ENCODE peak calls at places on chromosomes 13 and 19, in four cellular contexts. One of them, this sample, is unnamed.

GRCh38 chr13:25468330-25469178 is 96.8 kb downstream of the ATP8A2 start:
- DNase-seq in suprapubic skin: no peak
- DNase-seq in IMR-90: no peak
- DNase-seq in sigmoid colon: no peak
- DNase-seq in this sample: no peak

GRCh38 chr19:8451885-8452284 is 7.1 kb downstream of the HNRNPM start:
- DNase-seq in suprapubic skin: no peak
- DNase-seq in IMR-90: peak
- DNase-seq in sigmoid colon: peak
- DNase-seq in this sample: peak

GRCh38 chr19:49113762-49114629 is at the start of gene LIN7B:
- DNase-seq in suprapubic skin: no peak
- DNase-seq in IMR-90: peak
- DNase-seq in sigmoid colon: peak
- DNase-seq in this sample: peak

GRCh38 chr19:44847144-44848035 is 1.3 kb downstream of the NECTIN2 start:
- DNase-seq in suprapubic skin: peak
- DNase-seq in IMR-90: peak
- DNase-seq in sigmoid colon: peak
- DNase-seq in this sample: peak

GRCh38 chr13:94646904-94647303 is 45.2 kb downstream of the GPR180 start:
- DNase-seq in suprapubic skin: no peak
- DNase-seq in IMR-90: no peak
- DNase-seq in sigmoid colon: no peak
- DNase-seq in this sample: no peak

GRCh38 chr13:23069571-23069970 is 111.2 kb upstream of the SGCG start:
- DNase-seq in suprapubic skin: no peak
- DNase-seq in IMR-90: peak
- DNase-seq in sigmoid colon: no peak
- DNase-seq in this sample: peak

GRCh38 chr19:15337202-15337601 is 4.9 kb upstream of the BRD4 start:
- DNase-seq in suprapubic skin: no peak
- DNase-seq in IMR-90: peak
- DNase-seq in sigmoid colon: no peak
- DNase-seq in this sample: peak

GRCh38 chr13:22201395-22201794 is 530.5 kb downstream of the FGF9 start:
- DNase-seq in suprapubic skin: no peak
- DNase-seq in IMR-90: no peak
- DNase-seq in sigmoid colon: no peak
- DNase-seq in this sample: no peak

GRCh38 chr19:391726-392374 is 17.1 kb downstream of the C2CD4C start:
- DNase-seq in suprapubic skin: no peak
- DNase-seq in IMR-90: no peak
- DNase-seq in sigmoid colon: no peak
- DNase-seq in this sample: no peak

GRCh38 chr19:757811-758668 is 7.1 kb downstream of the MISP start:
- DNase-seq in suprapubic skin: no peak
- DNase-seq in IMR-90: no peak
- DNase-seq in sigmoid colon: no peak
- DNase-seq in this sample: no peak

GRCh38 chr19:10491472-10492047 is 11.6 kb downstream of the KEAP1 start:
- DNase-seq in suprapubic skin: no peak
- DNase-seq in IMR-90: no peak
- DNase-seq in sigmoid colon: no peak
- DNase-seq in this sample: no peak

GRCh38 chr13:76790519-76791289 is 95.5 kb downstream of the KCTD12 start:
- DNase-seq in suprapubic skin: no peak
- DNase-seq in IMR-90: no peak
- DNase-seq in sigmoid colon: no peak
- DNase-seq in this sample: peak

GRCh38 chr19:44764975-44765948 is 12.4 kb upstream of the CBLC start:
- DNase-seq in suprapubic skin: no peak
- DNase-seq in IMR-90: no peak
- DNase-seq in sigmoid colon: peak
- DNase-seq in this sample: no peak

GRCh38 chr19:39568604-39569003 is 28.6 kb upstream of the EID2 start:
- DNase-seq in suprapubic skin: no peak
- DNase-seq in IMR-90: no peak
- DNase-seq in sigmoid colon: no peak
- DNase-seq in this sample: peak

GRCh38 chr19:52532480-52532879 is 5.0 kb downstream of the ZNF808 start:
- DNase-seq in suprapubic skin: no peak
- DNase-seq in IMR-90: no peak
- DNase-seq in sigmoid colon: no peak
- DNase-seq in this sample: no peak

GRCh38 chr19:52541608-52542007 is 14.1 kb downstream of the ZNF808 start:
- DNase-seq in suprapubic skin: no peak
- DNase-seq in IMR-90: no peak
- DNase-seq in sigmoid colon: no peak
- DNase-seq in this sample: no peak

GRCh38 chr19:52533901-52534300 is 6.4 kb downstream of the ZNF808 start:
- DNase-seq in suprapubic skin: no peak
- DNase-seq in IMR-90: no peak
- DNase-seq in sigmoid colon: no peak
- DNase-seq in this sample: no peak

GRCh38 chr19:52535831-52536800 is 8.6 kb downstream of the ZNF808 start:
- DNase-seq in suprapubic skin: peak
- DNase-seq in IMR-90: peak
- DNase-seq in sigmoid colon: peak
- DNase-seq in this sample: peak
- TF ChIP-seq CTCF in suprapubic skin: no peak
- TF ChIP-seq CTCF in IMR-90: no peak
- TF ChIP-seq CTCF in sigmoid colon: no peak
- TF ChIP-seq CTCF in this sample: no peak

DNA sequence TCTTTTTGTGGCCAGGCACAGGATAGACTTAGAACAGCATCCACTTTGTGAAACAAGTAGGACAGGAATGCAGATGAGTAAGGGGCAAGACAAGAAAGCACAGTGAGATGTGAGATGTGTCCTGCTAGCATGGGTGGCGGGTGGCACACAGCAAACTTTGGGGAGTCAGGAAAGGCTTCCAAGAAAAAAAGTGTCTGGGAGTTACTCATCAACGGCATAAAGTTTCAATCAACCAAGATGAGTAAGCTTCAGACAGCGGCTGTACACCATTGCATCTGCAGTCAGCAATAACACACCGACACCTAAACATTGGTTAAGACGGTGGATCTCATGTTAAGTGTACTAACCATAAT is 84.6 kb upstream of the IRS2 start:
- DNase-seq in suprapubic skin: no peak
- DNase-seq in IMR-90: peak
- DNase-seq in sigmoid colon: no peak
- DNase-seq in this sample: peak
- TF ChIP-seq CTCF in suprapubic skin: no peak
- TF ChIP-seq CTCF in IMR-90: no peak
- TF ChIP-seq CTCF in sigmoid colon: no peak
- TF ChIP-seq CTCF in this sample: no peak

DNA sequence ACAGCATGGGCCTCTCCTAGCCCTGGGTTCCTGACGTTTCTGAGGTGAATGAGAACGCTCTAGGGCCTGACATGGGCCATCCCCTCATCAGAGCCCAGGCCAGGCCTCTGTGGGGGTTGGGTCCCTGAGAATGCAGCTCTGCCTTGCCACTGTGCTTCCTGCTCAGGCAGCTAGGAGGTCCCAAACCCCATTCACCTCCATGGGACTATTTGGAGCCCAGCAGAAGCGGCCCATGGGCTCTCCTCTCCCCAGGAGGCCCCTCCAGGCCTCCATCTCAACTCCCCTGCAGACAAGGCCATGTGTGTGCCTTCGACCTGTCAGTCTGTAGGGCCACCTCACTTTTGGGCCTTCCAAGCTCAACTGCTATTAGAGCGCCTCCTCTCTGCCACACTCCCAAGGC is 36.9 kb downstream of the ELL start:
- DNase-seq in suprapubic skin: no peak
- DNase-seq in IMR-90: no peak
- DNase-seq in sigmoid colon: no peak
- DNase-seq in this sample: no peak
- TF ChIP-seq CTCF in suprapubic skin: no peak
- TF ChIP-seq CTCF in IMR-90: no peak
- TF ChIP-seq CTCF in sigmoid colon: no peak
- TF ChIP-seq CTCF in this sample: no peak

GRCh38 chr13:60135344-60135743 is 28.4 kb downstream of the DIAPH3 start:
- DNase-seq in suprapubic skin: no peak
- DNase-seq in IMR-90: no peak
- DNase-seq in sigmoid colon: no peak
- DNase-seq in this sample: no peak

GRCh38 chr13:60137911-60138570 is 25.7 kb downstream of the DIAPH3 start:
- DNase-seq in suprapubic skin: no peak
- DNase-seq in IMR-90: no peak
- DNase-seq in sigmoid colon: no peak
- DNase-seq in this sample: no peak

GRCh38 chr13:60138674-60139073 is 25.1 kb downstream of the DIAPH3 start:
- DNase-seq in suprapubic skin: no peak
- DNase-seq in IMR-90: no peak
- DNase-seq in sigmoid colon: no peak
- DNase-seq in this sample: no peak

GRCh38 chr13:60139272-60139671 is 24.5 kb downstream of the DIAPH3 start:
- DNase-seq in suprapubic skin: no peak
- DNase-seq in IMR-90: peak
- DNase-seq in sigmoid colon: no peak
- DNase-seq in this sample: peak

DNA sequence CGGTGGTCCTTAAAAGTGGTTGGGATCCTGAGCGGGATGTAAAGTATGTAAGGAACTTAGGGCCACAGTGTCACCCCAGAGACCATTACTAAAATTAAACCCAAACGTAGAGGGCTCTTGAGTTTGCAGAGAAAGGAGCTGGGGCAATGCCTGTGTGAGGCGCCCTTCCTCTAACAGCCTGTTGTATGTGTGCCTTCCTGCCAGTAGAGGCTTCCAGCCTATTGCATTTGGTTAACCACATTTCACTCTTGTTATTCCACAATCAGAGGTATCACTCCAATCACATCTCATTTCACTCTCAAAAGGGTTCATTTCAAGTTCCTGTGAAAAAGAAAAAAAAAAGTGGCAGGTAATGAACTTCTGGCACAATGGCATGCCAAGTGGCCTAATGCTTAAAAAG is 29.4 kb downstream of the DIAPH3 start:
- DNase-seq in suprapubic skin: no peak
- DNase-seq in IMR-90: no peak
- DNase-seq in sigmoid colon: no peak
- DNase-seq in this sample: no peak
- TF ChIP-seq CTCF in suprapubic skin: no peak
- TF ChIP-seq CTCF in IMR-90: peak
- TF ChIP-seq CTCF in sigmoid colon: no peak
- TF ChIP-seq CTCF in this sample: peak

This sample was measured in foreskin fibroblast.